ENCODE peak calls at places on chromosomes 3 and 15, in six cellular contexts. One of them, this sample, is unnamed. For H3K4me1, the result is how much of the 10 kb centered on the place peaks cover.

GRCh38 chr3:191244242-191244867 is 45.3 kb downstream of the OSTN start:
- DNase-seq in GM12878: no peak
- DNase-seq in H1: no peak
- DNase-seq in HepG2: peak
- DNase-seq in HCT116: no peak
- DNase-seq in K562: peak
- DNase-seq in this sample: no peak

GRCh38 chr3:67509471-67510075 is 144.8 kb downstream of the SUCLG2 start:
- DNase-seq in HepG2: no peak
- DNase-seq in HCT116: no peak
- DNase-seq in K562: no peak
- DNase-seq in GM12878: no peak
- DNase-seq in H1: no peak
- DNase-seq in this sample: no peak

GRCh38 chr15:95869920-95870319 is 460.6 kb upstream of the NR2F2 start:
- DNase-seq in HCT116: no peak
- DNase-seq in HepG2: no peak
- DNase-seq in K562: no peak
- DNase-seq in H1: no peak
- DNase-seq in GM12878: no peak
- DNase-seq in this sample: no peak

GRCh38 chr15:29064731-29065130 is 179.0 kb downstream of the APBA2 start:
- DNase-seq in GM12878: no peak
- DNase-seq in HCT116: no peak
- DNase-seq in H1: no peak
- DNase-seq in K562: no peak
- DNase-seq in HepG2: no peak
- DNase-seq in this sample: no peak

GRCh38 chr3:17986393-17986816 is 244.0 kb upstream of the TBC1D5 start:
- DNase-seq in H1: no peak
- DNase-seq in GM12878: no peak
- DNase-seq in HepG2: no peak
- DNase-seq in K562: no peak
- DNase-seq in HCT116: no peak
- DNase-seq in this sample: no peak

GRCh38 chr3:134445631-134446030 is 40.2 kb downstream of the ANAPC13 start:
- DNase-seq in H1: no peak
- DNase-seq in GM12878: no peak
- DNase-seq in HepG2: no peak
- DNase-seq in K562: no peak
- DNase-seq in HCT116: no peak
- DNase-seq in this sample: no peak

GRCh38 chr15:81275711-81276417 is 48.1 kb downstream of the STARD5 start:
- DNase-seq in K562: no peak
- DNase-seq in GM12878: no peak
- DNase-seq in HepG2: no peak
- DNase-seq in HCT116: no peak
- DNase-seq in H1: no peak
- DNase-seq in this sample: no peak

GRCh38 chr3:57160046-57160730 is 5.0 kb downstream of the IL17RD start:
- DNase-seq in HCT116: no peak
- DNase-seq in H1: no peak
- DNase-seq in HepG2: no peak
- DNase-seq in GM12878: no peak
- DNase-seq in K562: no peak
- DNase-seq in this sample: peak

GRCh38 chr15:58386081-58386480 is 45.7 kb upstream of the LIPC start:
- DNase-seq in K562: no peak
- DNase-seq in HCT116: no peak
- DNase-seq in H1: no peak
- DNase-seq in HepG2: no peak
- DNase-seq in GM12878: no peak
- DNase-seq in this sample: no peak

GRCh38 chr3:98151241-98151640 is 4.0 kb downstream of the OR5H14 start:
- DNase-seq in H1: no peak
- DNase-seq in HepG2: no peak
- DNase-seq in HCT116: peak
- DNase-seq in K562: no peak
- DNase-seq in GM12878: no peak
- DNase-seq in this sample: no peak

GRCh38 chr15:84969257-84969656 is 12.4 kb upstream of the PDE8A start:
- DNase-seq in K562: no peak
- DNase-seq in HepG2: no peak
- DNase-seq in HCT116: no peak
- DNase-seq in GM12878: no peak
- DNase-seq in H1: no peak
- DNase-seq in this sample: no peak

GRCh38 chr3:184674626-184675025 is 37.2 kb downstream of the MAGEF1 start:
- DNase-seq in HepG2: no peak
- DNase-seq in HCT116: no peak
- DNase-seq in GM12878: no peak
- DNase-seq in K562: no peak
- DNase-seq in H1: no peak
- DNase-seq in this sample: no peak

GRCh38 chr3:185818267-185818875 is 6.5 kb downstream of the IGF2BP2 start:
- DNase-seq in H1: no peak
- DNase-seq in K562: no peak
- DNase-seq in HCT116: no peak
- DNase-seq in GM12878: no peak
- DNase-seq in HepG2: no peak
- DNase-seq in this sample: no peak

GRCh38 chr15:80467311-80467714 is 63.1 kb downstream of the ARNT2 start:
- DNase-seq in HCT116: no peak
- DNase-seq in HepG2: no peak
- DNase-seq in H1: no peak
- DNase-seq in GM12878: no peak
- DNase-seq in K562: no peak
- DNase-seq in this sample: no peak

GRCh38 chr15:57112178-57112577 is 193.7 kb downstream of the TCF12 start:
- DNase-seq in H1: no peak
- DNase-seq in HepG2: no peak
- DNase-seq in GM12878: no peak
- DNase-seq in HCT116: no peak
- DNase-seq in K562: no peak
- DNase-seq in this sample: no peak

GRCh38 chr15:96199111-96199510 is 131.4 kb upstream of the NR2F2 start:
- DNase-seq in GM12878: no peak
- DNase-seq in K562: no peak
- DNase-seq in HepG2: no peak
- DNase-seq in H1: no peak
- DNase-seq in HCT116: no peak
- DNase-seq in this sample: no peak

GRCh38 chr15:74396445-74397238 is 29.2 kb upstream of the CYP11A1 start:
- DNase-seq in HepG2: peak
- DNase-seq in GM12878: peak
- DNase-seq in K562: no peak
- DNase-seq in H1: no peak
- DNase-seq in HCT116: peak
- DNase-seq in this sample: no peak

GRCh38 chr3:83393276-83393675 is 1565.5 kb upstream of the CADM2 start:
- DNase-seq in HepG2: no peak
- DNase-seq in K562: no peak
- DNase-seq in GM12878: no peak
- DNase-seq in HCT116: no peak
- DNase-seq in H1: no peak
- DNase-seq in this sample: no peak

GRCh38 chr3:81891056-81891455 is 129.6 kb upstream of the GBE1 start:
- DNase-seq in HepG2: no peak
- DNase-seq in GM12878: no peak
- DNase-seq in K562: no peak
- DNase-seq in H1: no peak
- DNase-seq in HCT116: no peak
- DNase-seq in this sample: no peak
- TF ChIP-seq ZNF274 in HepG2: no peak
- TF ChIP-seq ZNF274 in GM12878: no peak
- TF ChIP-seq ZNF274 in K562: no peak
- TF ChIP-seq ZNF274 in H1: no peak
- TF ChIP-seq ZNF274 in HCT116: no peak
- TF ChIP-seq ZNF274 in this sample: no peak

DNA sequence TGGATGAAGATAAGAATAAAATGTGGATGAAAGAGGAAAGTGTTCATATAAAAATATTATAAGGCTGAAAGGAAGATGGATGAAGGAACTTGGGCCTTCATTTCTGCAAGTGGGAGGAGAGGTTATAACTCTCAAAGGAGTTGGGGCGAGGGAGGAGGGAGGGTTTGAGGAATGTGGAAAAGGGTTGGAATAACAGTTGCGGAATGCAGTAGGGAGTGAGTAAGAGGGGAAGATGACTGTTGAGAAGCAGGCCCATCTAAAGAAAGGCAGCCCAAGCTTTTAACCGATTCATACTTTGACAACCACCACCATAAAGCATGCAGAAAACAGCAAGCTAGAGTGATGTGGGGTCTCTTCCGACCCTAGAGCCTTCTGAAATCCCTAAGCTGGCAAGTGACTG is 8.3 kb upstream of the TM4SF4 start:
- DNase-seq in H1: peak
- DNase-seq in HCT116: no peak
- DNase-seq in HepG2: no peak
- DNase-seq in GM12878: no peak
- DNase-seq in K562: no peak
- DNase-seq in this sample: peak
- H3K4me1 ChIP-seq in H1: under half
- H3K4me1 ChIP-seq in HCT116: under half
- H3K4me1 ChIP-seq in HepG2: under half
- H3K4me1 ChIP-seq in GM12878: under half
- H3K4me1 ChIP-seq in K562: under half
- H3K4me1 ChIP-seq in this sample: under half

GRCh38 chr3:52327486-52328290 is 11.6 kb downstream of the DNAH1 start:
- DNase-seq in K562: no peak
- DNase-seq in GM12878: no peak
- DNase-seq in H1: no peak
- DNase-seq in HCT116: no peak
- DNase-seq in HepG2: peak
- DNase-seq in this sample: no peak

GRCh38 chr3:52328536-52329080 is 12.5 kb downstream of the DNAH1 start:
- DNase-seq in GM12878: no peak
- DNase-seq in H1: no peak
- DNase-seq in HepG2: no peak
- DNase-seq in K562: no peak
- DNase-seq in HCT116: no peak
- DNase-seq in this sample: no peak

GRCh38 chr3:52324676-52325075 is 8.6 kb downstream of the DNAH1 start:
- DNase-seq in H1: no peak
- DNase-seq in GM12878: no peak
- DNase-seq in HCT116: no peak
- DNase-seq in K562: no peak
- DNase-seq in HepG2: no peak
- DNase-seq in this sample: no peak

GRCh38 chr3:52325686-52326085 is 9.6 kb downstream of the DNAH1 start:
- DNase-seq in H1: no peak
- DNase-seq in HepG2: no peak
- DNase-seq in HCT116: no peak
- DNase-seq in K562: no peak
- DNase-seq in GM12878: no peak
- DNase-seq in this sample: no peak

DNA sequence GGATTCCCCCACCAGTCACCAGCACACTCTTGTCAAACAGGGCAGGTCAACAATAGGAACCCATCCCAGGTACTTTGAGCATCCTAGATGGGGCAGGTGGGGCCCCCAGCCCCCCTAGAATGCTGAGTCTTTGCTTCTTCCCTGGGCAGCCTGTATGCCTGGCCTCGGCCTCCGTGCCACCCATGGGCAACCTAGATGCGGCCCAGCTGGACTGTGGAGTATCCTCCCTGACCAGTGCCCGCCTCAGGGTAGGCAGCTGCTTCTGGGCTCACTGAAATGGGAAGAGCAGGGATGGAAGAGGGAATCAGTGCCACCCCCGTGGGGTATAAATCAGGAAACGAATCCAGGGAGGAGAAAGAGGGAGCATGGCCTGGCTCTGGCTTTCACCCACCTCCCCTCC is 10.9 kb downstream of the DNAH1 start:
- DNase-seq in GM12878: no peak
- DNase-seq in HCT116: no peak
- DNase-seq in HepG2: no peak
- DNase-seq in K562: no peak
- DNase-seq in H1: no peak
- DNase-seq in this sample: no peak
- TF ChIP-seq YY1 in GM12878: no peak
- TF ChIP-seq YY1 in HCT116: no peak
- TF ChIP-seq YY1 in HepG2: no peak
- TF ChIP-seq YY1 in K562: no peak
- TF ChIP-seq YY1 in H1: no peak
- TF ChIP-seq YY1 in this sample: no peak

GRCh38 chr3:31776016-31776415 is 205.0 kb downstream of the OSBPL10 start:
- DNase-seq in H1: no peak
- DNase-seq in K562: no peak
- DNase-seq in HepG2: no peak
- DNase-seq in HCT116: no peak
- DNase-seq in GM12878: no peak
- DNase-seq in this sample: no peak
- TF ChIP-seq ZNF274 in H1: no peak
- TF ChIP-seq ZNF274 in K562: no peak
- TF ChIP-seq ZNF274 in HepG2: no peak
- TF ChIP-seq ZNF274 in HCT116: no peak
- TF ChIP-seq ZNF274 in GM12878: no peak
- TF ChIP-seq ZNF274 in this sample: no peak

DNA sequence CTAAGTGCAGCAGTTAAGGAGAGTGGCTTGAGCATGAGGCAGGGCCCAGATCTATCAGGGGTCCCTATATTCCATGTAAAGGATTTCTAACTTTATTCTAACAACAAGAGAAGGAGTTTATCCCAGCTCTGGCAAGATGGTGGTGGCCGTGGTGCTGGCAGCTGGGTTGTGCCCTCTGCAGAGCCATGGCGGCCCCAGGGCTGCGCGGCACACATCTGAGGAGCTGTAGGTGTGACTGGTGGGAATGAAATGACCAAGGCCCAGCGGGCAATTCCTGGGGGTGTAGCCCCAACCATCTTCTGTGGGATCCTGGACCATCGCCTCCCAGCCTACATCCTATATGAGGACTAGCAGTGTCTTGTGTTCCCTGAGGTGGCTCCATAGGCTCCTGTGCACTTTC is 263.5 kb downstream of the CNTN4 start:
- DNase-seq in K562: no peak
- DNase-seq in GM12878: no peak
- DNase-seq in H1: no peak
- DNase-seq in HCT116: no peak
- DNase-seq in HepG2: no peak
- DNase-seq in this sample: no peak
- H3K4me1 ChIP-seq in K562: under half
- H3K4me1 ChIP-seq in GM12878: under half
- H3K4me1 ChIP-seq in H1: under half
- H3K4me1 ChIP-seq in HCT116: under half
- H3K4me1 ChIP-seq in HepG2: under half
- H3K4me1 ChIP-seq in this sample: under half